ENCODE peak calls at places on chromosome 21, in five cellular contexts. One of them, this sample, is unnamed.

GRCh38 chr21:41777934-41778815 is 11.3 kb upstream of the RIPK4 start:
- DNase-seq in cardiac muscle cell: peak; percentile 91
- DNase-seq in fibroblast of lung: peak; percentile 80
- DNase-seq in astrocyte: peak; percentile 71
- DNase-seq in HAP-1: peak; percentile 57
- DNase-seq in this sample: peak; percentile 85

GRCh38 chr21:45330075-45330781 is 42.5 kb upstream of the POFUT2 start:
- DNase-seq in astrocyte: peak; percentile 77
- DNase-seq in cardiac muscle cell: no peak
- DNase-seq in HAP-1: no peak
- DNase-seq in fibroblast of lung: peak; percentile 85
- DNase-seq in this sample: peak; percentile 86

GRCh38 chr21:31111093-31111492 is 72.8 kb upstream of the KRTAP19-8 start:
- DNase-seq in HAP-1: no peak
- DNase-seq in astrocyte: no peak
- DNase-seq in cardiac muscle cell: no peak
- DNase-seq in fibroblast of lung: no peak
- DNase-seq in this sample: no peak

GRCh38 chr21:45528981-45529784 is 13.1 kb downstream of the SLC19A1 start:
- DNase-seq in HAP-1: no peak
- DNase-seq in fibroblast of lung: no peak
- DNase-seq in cardiac muscle cell: no peak
- DNase-seq in astrocyte: no peak
- DNase-seq in this sample: peak; percentile 70

GRCh38 chr21:14405225-14405624 is 22.3 kb upstream of the HSPA13 start:
- DNase-seq in HAP-1: no peak
- DNase-seq in fibroblast of lung: no peak
- DNase-seq in astrocyte: no peak
- DNase-seq in cardiac muscle cell: no peak
- DNase-seq in this sample: no peak

GRCh38 chr21:31088196-31088751 is 50.0 kb upstream of the KRTAP19-8 start:
- DNase-seq in cardiac muscle cell: no peak
- DNase-seq in HAP-1: no peak
- DNase-seq in astrocyte: no peak
- DNase-seq in fibroblast of lung: no peak
- DNase-seq in this sample: no peak

GRCh38 chr21:35048183-35048601 is 910 bp downstream of the RUNX1 start:
- DNase-seq in astrocyte: peak; percentile 30
- DNase-seq in cardiac muscle cell: no peak
- DNase-seq in HAP-1: no peak
- DNase-seq in fibroblast of lung: peak; percentile 43
- DNase-seq in this sample: peak; percentile 40

GRCh38 chr21:41304068-41304720 is 12.4 kb upstream of the FAM3B start:
- DNase-seq in HAP-1: no peak
- DNase-seq in cardiac muscle cell: no peak
- DNase-seq in astrocyte: no peak
- DNase-seq in fibroblast of lung: no peak
- DNase-seq in this sample: peak; percentile 60

GRCh38 chr21:16264314-16264713 is 534.5 kb downstream of the USP25 start:
- DNase-seq in fibroblast of lung: no peak
- DNase-seq in HAP-1: no peak
- DNase-seq in astrocyte: no peak
- DNase-seq in cardiac muscle cell: no peak
- DNase-seq in this sample: no peak

GRCh38 chr21:36783612-36784383 is 84.9 kb downstream of the SIM2 start:
- DNase-seq in fibroblast of lung: peak; percentile 93
- DNase-seq in HAP-1: no peak
- DNase-seq in cardiac muscle cell: no peak
- DNase-seq in astrocyte: peak; percentile 90
- DNase-seq in this sample: peak; percentile 48

GRCh38 chr21:35349378-35350080 is 300.4 kb upstream of the RUNX1 start:
- DNase-seq in fibroblast of lung: peak; percentile 92
- DNase-seq in HAP-1: no peak
- DNase-seq in astrocyte: peak; percentile 92
- DNase-seq in cardiac muscle cell: no peak
- DNase-seq in this sample: no peak

GRCh38 chr21:35850029-35850428 is 210.3 kb downstream of the SETD4 start:
- DNase-seq in fibroblast of lung: peak; percentile 52
- DNase-seq in astrocyte: peak; percentile 35
- DNase-seq in HAP-1: no peak
- DNase-seq in cardiac muscle cell: no peak
- DNase-seq in this sample: no peak

GRCh38 chr21:37557261-37557950 is 190.8 kb downstream of the DYRK1A start:
- DNase-seq in astrocyte: no peak
- DNase-seq in HAP-1: no peak
- DNase-seq in cardiac muscle cell: no peak
- DNase-seq in fibroblast of lung: no peak
- DNase-seq in this sample: no peak

GRCh38 chr21:46411236-46411635 is 47.5 kb upstream of the DIP2A start:
- DNase-seq in HAP-1: no peak
- DNase-seq in fibroblast of lung: no peak
- DNase-seq in astrocyte: no peak
- DNase-seq in cardiac muscle cell: no peak
- DNase-seq in this sample: no peak

GRCh38 chr21:39852726-39853510 is 14.3 kb upstream of the PCP4 start:
- DNase-seq in astrocyte: no peak
- DNase-seq in fibroblast of lung: no peak
- DNase-seq in cardiac muscle cell: no peak
- DNase-seq in HAP-1: no peak
- DNase-seq in this sample: no peak

GRCh38 chr21:45618846-45619485 is 24.6 kb upstream of the PCBP3 start:
- DNase-seq in cardiac muscle cell: no peak
- DNase-seq in fibroblast of lung: peak; percentile 9
- DNase-seq in astrocyte: no peak
- DNase-seq in HAP-1: no peak
- DNase-seq in this sample: no peak

GRCh38 chr21:38669186-38669585 is 136.5 kb upstream of the ETS2 start:
- DNase-seq in cardiac muscle cell: peak; percentile 23
- DNase-seq in fibroblast of lung: peak; percentile 36
- DNase-seq in HAP-1: no peak
- DNase-seq in astrocyte: peak; percentile 21
- DNase-seq in this sample: no peak

GRCh38 chr21:45727390-45727789 is 83.9 kb downstream of the PCBP3 start:
- DNase-seq in HAP-1: no peak
- DNase-seq in astrocyte: no peak
- DNase-seq in fibroblast of lung: no peak
- DNase-seq in cardiac muscle cell: no peak
- DNase-seq in this sample: no peak

GRCh38 chr21:38809170-38809878 is 3.6 kb downstream of the ETS2 start:
- DNase-seq in astrocyte: no peak
- DNase-seq in cardiac muscle cell: no peak
- DNase-seq in HAP-1: no peak
- DNase-seq in fibroblast of lung: no peak
- DNase-seq in this sample: no peak

GRCh38 chr21:20943476-20944085 is 54.6 kb upstream of the NCAM2 start:
- DNase-seq in fibroblast of lung: no peak
- DNase-seq in HAP-1: no peak
- DNase-seq in astrocyte: no peak
- DNase-seq in cardiac muscle cell: no peak
- DNase-seq in this sample: no peak

GRCh38 chr21:26473471-26473870 is 99.6 kb downstream of the CYYR1 start:
- DNase-seq in HAP-1: no peak
- DNase-seq in astrocyte: no peak
- DNase-seq in cardiac muscle cell: no peak
- DNase-seq in fibroblast of lung: no peak
- DNase-seq in this sample: no peak

GRCh38 chr21:32803651-32804050 is 32.1 kb upstream of the PAXBP1 start:
- DNase-seq in cardiac muscle cell: no peak
- DNase-seq in fibroblast of lung: peak; percentile 54
- DNase-seq in HAP-1: no peak
- DNase-seq in astrocyte: peak; percentile 42
- DNase-seq in this sample: no peak
- H3K4me1 ChIP-seq in cardiac muscle cell: no peaks in the 10 kb centered on the region
- H3K4me1 ChIP-seq in fibroblast of lung: no peaks in the 10 kb centered on the region
- H3K4me1 ChIP-seq in HAP-1: peaks cover 12% of the 10 kb centered on the region
- H3K4me1 ChIP-seq in astrocyte: peaks cover 17% of the 10 kb centered on the region
- H3K4me1 ChIP-seq in this sample: no peaks in the 10 kb centered on the region

DNA sequence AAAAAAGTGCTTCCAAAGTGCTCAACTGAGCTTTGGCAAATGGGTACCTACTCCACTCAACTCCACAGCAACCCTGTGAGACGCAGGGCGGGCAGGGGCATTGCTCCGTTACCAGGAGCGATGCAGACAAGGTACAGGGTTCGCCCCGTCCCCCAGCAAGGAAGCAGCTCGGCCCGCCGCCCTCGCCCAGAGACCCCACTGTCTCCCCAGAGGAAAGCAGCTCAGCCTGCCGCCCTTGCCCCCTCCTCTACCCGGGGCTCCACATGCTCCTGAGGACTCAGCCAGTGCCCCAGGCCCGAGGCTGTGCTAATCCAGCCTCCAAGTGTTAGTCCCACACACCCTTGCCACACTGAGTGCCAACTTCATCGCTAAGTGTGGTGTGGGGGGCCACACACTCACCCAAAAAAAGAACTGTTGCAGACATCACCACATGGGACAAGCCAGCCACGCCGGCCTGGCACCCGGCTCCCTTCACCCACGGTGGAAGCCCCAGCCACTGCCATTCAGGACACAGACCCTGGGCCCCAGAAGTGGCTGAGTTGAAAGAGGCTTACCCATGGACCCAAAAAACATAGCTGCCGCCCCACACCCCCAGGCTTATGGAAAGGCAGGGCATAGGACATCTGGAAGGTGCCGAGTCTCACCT is 26.3 kb downstream of the WDR4 start:
- DNase-seq in fibroblast of lung: no peak
- DNase-seq in cardiac muscle cell: no peak
- DNase-seq in HAP-1: no peak
- DNase-seq in astrocyte: no peak
- DNase-seq in this sample: peak; percentile 65
- H3K4me1 ChIP-seq in fibroblast of lung: no peaks in the 10 kb centered on the region
- H3K4me1 ChIP-seq in cardiac muscle cell: no peaks in the 10 kb centered on the region
- H3K4me1 ChIP-seq in HAP-1: no peaks in the 10 kb centered on the region
- H3K4me1 ChIP-seq in astrocyte: no peaks in the 10 kb centered on the region
- H3K4me1 ChIP-seq in this sample: peaks cover 8% of the 10 kb centered on the region

GRCh38 chr21:33856893-33857527 is 58.6 kb downstream of the ATP5PO start:
- DNase-seq in astrocyte: no peak
- DNase-seq in cardiac muscle cell: no peak
- DNase-seq in fibroblast of lung: no peak
- DNase-seq in HAP-1: no peak
- DNase-seq in this sample: no peak

GRCh38 chr21:33860332-33860879 is 55.2 kb downstream of the ATP5PO start:
- DNase-seq in HAP-1: no peak
- DNase-seq in fibroblast of lung: no peak
- DNase-seq in cardiac muscle cell: no peak
- DNase-seq in astrocyte: no peak
- DNase-seq in this sample: no peak

GRCh38 chr21:33858672-33859372 is 56.8 kb downstream of the ATP5PO start:
- DNase-seq in astrocyte: no peak
- DNase-seq in cardiac muscle cell: no peak
- DNase-seq in HAP-1: no peak
- DNase-seq in fibroblast of lung: no peak
- DNase-seq in this sample: no peak

GRCh38 chr21:33859373-33860102 is 56.1 kb downstream of the ATP5PO start:
- DNase-seq in cardiac muscle cell: no peak
- DNase-seq in HAP-1: no peak
- DNase-seq in fibroblast of lung: no peak
- DNase-seq in astrocyte: no peak
- DNase-seq in this sample: no peak

DNA sequence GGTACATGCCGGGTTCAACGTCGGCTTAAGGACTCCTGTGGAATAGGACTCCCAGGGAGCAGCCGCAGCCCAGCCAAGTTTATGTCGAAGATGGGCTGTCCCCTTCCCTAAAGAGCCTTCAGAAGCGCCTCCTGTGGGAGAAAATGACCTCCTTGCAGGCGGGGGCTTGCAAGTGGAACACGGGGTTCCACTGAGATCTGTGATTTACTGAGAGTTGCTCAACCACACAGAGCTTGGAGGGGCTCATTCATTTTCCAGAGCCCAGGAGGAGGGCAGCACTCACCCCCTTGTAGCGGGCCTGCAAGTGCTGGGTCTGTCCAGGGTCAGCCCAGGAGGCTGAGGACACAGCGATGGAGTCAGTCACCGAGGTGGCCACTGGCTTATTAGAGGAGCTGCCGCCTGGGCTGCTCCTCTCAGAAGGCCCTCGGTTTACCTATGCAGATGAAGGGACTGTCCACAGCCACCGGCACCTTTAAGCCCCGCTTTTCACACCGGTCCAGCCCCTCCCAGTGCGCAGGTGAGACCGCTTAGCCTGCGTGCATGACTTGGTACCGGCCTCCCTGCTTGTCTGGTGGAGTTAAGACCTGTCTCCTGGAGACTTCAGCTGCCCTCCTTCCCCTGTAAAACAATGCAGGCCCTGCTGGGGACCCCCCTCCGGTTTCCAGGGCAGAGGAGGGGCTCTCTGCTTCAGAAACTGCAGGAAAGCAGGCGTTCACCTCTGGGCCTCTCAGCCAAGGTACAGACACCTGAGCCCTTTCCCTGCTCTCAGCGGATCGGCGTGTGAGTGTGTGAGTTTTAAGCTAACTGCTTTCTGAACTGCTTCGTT is 57.5 kb downstream of the ATP5PO start:
- DNase-seq in astrocyte: no peak
- DNase-seq in HAP-1: no peak
- DNase-seq in fibroblast of lung: no peak
- DNase-seq in cardiac muscle cell: no peak
- DNase-seq in this sample: no peak
- H3K4me1 ChIP-seq in astrocyte: no peaks in the 10 kb centered on the region
- H3K4me1 ChIP-seq in HAP-1: no peaks in the 10 kb centered on the region
- H3K4me1 ChIP-seq in fibroblast of lung: peaks cover 3% of the 10 kb centered on the region
- H3K4me1 ChIP-seq in cardiac muscle cell: no peaks in the 10 kb centered on the region
- H3K4me1 ChIP-seq in this sample: no peaks in the 10 kb centered on the region

DNA sequence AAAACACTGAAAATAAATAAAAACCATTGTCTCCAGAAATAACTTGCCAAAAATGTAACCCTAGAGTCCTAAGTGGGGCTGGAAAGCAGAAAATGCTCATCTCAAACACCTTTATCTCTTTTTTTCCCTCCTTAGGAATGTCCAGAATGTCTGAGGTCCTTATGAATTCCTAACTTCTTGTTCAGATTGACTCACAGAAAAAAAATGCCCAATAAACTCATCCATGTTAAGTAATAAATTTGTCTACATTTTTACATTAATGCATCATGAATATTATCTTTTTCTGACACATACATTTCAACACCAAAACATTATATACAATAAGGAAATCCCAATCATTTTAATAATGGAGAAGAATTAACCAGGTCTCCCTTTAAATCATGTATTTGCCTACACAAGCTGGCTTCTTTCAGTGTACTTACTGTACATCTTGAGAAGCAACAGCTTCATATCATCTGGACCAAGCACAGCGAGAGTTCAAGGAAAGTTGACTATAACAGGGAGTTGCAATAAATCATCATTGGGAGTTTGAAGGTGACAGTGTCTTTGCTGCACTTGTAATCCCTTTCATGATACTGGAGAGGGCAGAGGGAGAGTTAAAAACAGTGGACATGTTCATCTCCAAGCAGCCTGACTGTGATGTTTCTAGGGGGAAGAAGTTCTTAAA is 565.2 kb downstream of the LTN1 start:
- DNase-seq in astrocyte: peak; percentile 76
- DNase-seq in fibroblast of lung: peak; percentile 82
- DNase-seq in HAP-1: no peak
- DNase-seq in cardiac muscle cell: peak; percentile 5
- DNase-seq in this sample: no peak
- H3K4me1 ChIP-seq in astrocyte: no peaks in the 10 kb centered on the region
- H3K4me1 ChIP-seq in fibroblast of lung: no peaks in the 10 kb centered on the region
- H3K4me1 ChIP-seq in HAP-1: no peaks in the 10 kb centered on the region
- H3K4me1 ChIP-seq in cardiac muscle cell: peaks cover 5% of the 10 kb centered on the region
- H3K4me1 ChIP-seq in this sample: no peaks in the 10 kb centered on the region

This sample was measured in upper lobe of left lung.